ENCODE peak calls at places on chromosomes 7 and 10, in nine cellular contexts. F is uterus; I is neural crest cell; N is left ventricle myocardium superior; T is activated CD4-positive, CD25-positive, alpha-beta regulatory T cell treated with anti-CD3 and anti-CD28 coated beads, Interleukin-2, amount 50 U/mL, for 72 hours; Z is GM10248; G is stimulated activated CD4-positive, alpha-beta T cell treated with anti-CD3 and anti-CD28 coated beads, Interleukin-1b, Interleukin-23, amount 100 ng/mL, for 24 hours; V is COR-L47; W is transverse colon. Q is an unnamed sample.

GRCh38 chr10:47457826-47458225 is 26.1 kb downstream of the ANXA8 start:
- DNase-seq in G (no peak), F (no peak), W (no peak), N (no peak), I (no peak), Z (no peak), V (no peak), T (no peak), Q (no peak)

GRCh38 chr7:50531401-50531906 is 33.8 kb downstream of the DDC start:
- DNase-seq in Z (no peak), W (no peak), F (no peak), G (no peak), V (peak; percentile 90), N (no peak), I (peak; percentile 23), T (no peak), Q (no peak)

GRCh38 chr7:23544913-23545354 is 13.2 kb upstream of the TRA2A start:
- DNase-seq in G (no peak), Z (peak; percentile 39), W (no peak), T (no peak), I (no peak), F (no peak), N (no peak), V (peak; percentile 68), Q (peak; percentile 66)

GRCh38 chr10:63247771-63248170 is 114.6 kb downstream of the NRBF2 start:
- DNase-seq in I (no peak), V (no peak), F (no peak), W (no peak), G (no peak), Z (no peak), N (no peak), T (no peak), Q (no peak)

GRCh38 chr7:132430863-132431822 is 145.1 kb downstream of the PLXNA4 start:
- DNase-seq in W (peak; percentile 72), Z (no peak), T (no peak), V (no peak), G (no peak), F (peak; percentile 52), I (no peak), N (no peak), Q (peak; percentile 69)

GRCh38 chr10:71084061-71084817 is 128.1 kb upstream of the UNC5B start:
- DNase-seq in G (no peak), W (peak; percentile 3), V (no peak), N (peak; percentile 22), Z (no peak), T (peak; percentile 30), F (no peak), I (no peak), Q (no peak)

GRCh38 chr10:58488921-58489320 is 23.8 kb upstream of the BICC1 start:
- DNase-seq in V (peak; percentile 23), W (no peak), Z (no peak), N (no peak), I (no peak), F (no peak), G (no peak), T (no peak), Q (no peak)

GRCh38 chr10:132175907-132176581 is 10.7 kb upstream of the DPYSL4 start:
- DNase-seq in W (no peak), I (peak; percentile 16), F (no peak), Z (no peak), N (no peak), G (no peak), T (no peak), V (peak; percentile 63), Q (no peak)

GRCh38 chr7:142795339-142795863 is 24.6 kb downstream of the PRSS2 start:
- DNase-seq in I (no peak), Z (no peak), W (peak; percentile 27), V (peak; percentile 41), T (no peak), F (no peak), G (no peak), N (no peak), Q (no peak)

GRCh38 chr10:92494522-92494921 is 79.4 kb downstream of the IDE start:
- DNase-seq in N (no peak), F (no peak), Z (no peak), W (no peak), I (no peak), G (no peak), V (no peak), T (no peak), Q (no peak)

GRCh38 chr10:36465604-36466379 is 659.6 kb upstream of the ANKRD30A start:
- DNase-seq in V (no peak), F (no peak), Z (no peak), I (no peak), G (no peak), W (no peak), T (no peak), N (no peak), Q (no peak)